ENCODE peak calls at places on chromosomes 12 and 14, in nine cellular contexts. O, T, W, Q, J, A, U, Z and L are unnamed samples. For H3K27me3, the result is how much of the 10 kb centered on the place peaks cover.

GRCh38 chr12:120737557-120738251 is 12.1 kb downstream of the ACADS start:
- DNase-seq in O (no peak), T (no peak), W (no peak), Q (no peak), J (no peak), A (no peak), U (no peak), Z (no peak), L (no peak)

GRCh38 chr12:15735837-15736615 is 53.2 kb downstream of the EPS8 start:
- DNase-seq in O (no peak), T (no peak), W (no peak), Q (no peak), J (no peak), A (no peak), U (no peak), Z (no peak), L (no peak)

GRCh38 chr14:104121142-104121541 is 17.2 kb upstream of the KIF26A start:
- DNase-seq in O (peak), T (no peak), W (no peak), Q (no peak), J (no peak), A (no peak), U (no peak), Z (no peak), L (no peak)

GRCh38 chr14:104131968-104132732 is 6.2 kb upstream of the KIF26A start:
- DNase-seq in O (peak), T (no peak), W (no peak), Q (peak), J (no peak), A (no peak), U (no peak), Z (no peak), L (no peak)

GRCh38 chr12:46371718-46372130 is 849 bp downstream of the SLC38A2 start:
- DNase-seq in O (peak), T (peak), W (peak), Q (peak), J (no peak), A (peak), U (no peak), Z (peak), L (peak)

GRCh38 chr14:86481105-86481504 is 951.2 kb downstream of the FLRT2 start:
- DNase-seq in O (no peak), T (no peak), W (no peak), Q (no peak), J (no peak), A (peak), U (no peak), Z (no peak), L (no peak)

GRCh38 chr12:67442347-67442841 is 173.2 kb downstream of the CAND1 start:
- DNase-seq in O (no peak), T (no peak), W (no peak), Q (peak), J (peak), A (no peak), U (no peak), Z (no peak), L (peak)

GRCh38 chr12:33994857-33995808 is 27.2 kb upstream of the ALG10 start:
- DNase-seq in O (no peak), T (no peak), W (no peak), Q (no peak), J (no peak), A (no peak), U (no peak), Z (no peak), L (no peak)

GRCh38 chr12:26939192-26939832 is 1.0 kb downstream of the FGFR1OP2 start:
- DNase-seq in O (no peak), T (no peak), W (no peak), Q (no peak), J (no peak), A (no peak), U (no peak), Z (no peak), L (peak)

GRCh38 chr12:25102402-25102801 is 92.6 kb downstream of the DNAI7 start:
- DNase-seq in O (no peak), T (no peak), W (no peak), Q (no peak), J (no peak), A (no peak), U (no peak), Z (no peak), L (no peak)

GRCh38 chr12:49626169-49626835 is 2.9 kb downstream of the PRPF40B start:
- DNase-seq in O (no peak), T (no peak), W (no peak), Q (no peak), J (no peak), A (no peak), U (no peak), Z (no peak), L (no peak)

GRCh38 chr12:17928708-17929366 is 161.2 kb downstream of the RERGL start:
- DNase-seq in O (no peak), T (no peak), W (no peak), Q (no peak), J (no peak), A (peak), U (no peak), Z (no peak), L (no peak)

GRCh38 chr14:59897757-59898383 is 22.1 kb upstream of the LRRC9 start:
- DNase-seq in O (no peak), T (peak), W (no peak), Q (no peak), J (peak), A (peak), U (no peak), Z (no peak), L (no peak)

GRCh38 chr12:53941187-53941586 is 2.6 kb downstream of the HOXC13 start:
- DNase-seq in O (no peak), T (no peak), W (no peak), Q (no peak), J (no peak), A (no peak), U (no peak), Z (no peak), L (no peak)
- H3K27me3 ChIP-seq in O (half or more), T (half or more), W (under half), Q (half or more), J (half or more), A (half or more), U (under half), Z (under half), L (under half)

GRCh38 chr14:89988787-89989186 is 33.1 kb downstream of the TDP1 start:
- DNase-seq in O (no peak), T (no peak), W (no peak), Q (no peak), J (no peak), A (no peak), U (no peak), Z (no peak), L (no peak)

GRCh38 chr14:89992273-89992672 is 36.5 kb downstream of the TDP1 start:
- DNase-seq in O (no peak), T (no peak), W (no peak), Q (no peak), J (peak), A (no peak), U (no peak), Z (no peak), L (no peak)

GRCh38 chr14:89986475-89986874 is 30.7 kb downstream of the TDP1 start:
- DNase-seq in O (no peak), T (no peak), W (no peak), Q (no peak), J (no peak), A (no peak), U (no peak), Z (no peak), L (no peak)

GRCh38 chr14:89990623-89991275 is 35.0 kb downstream of the TDP1 start:
- DNase-seq in O (no peak), T (no peak), W (no peak), Q (no peak), J (no peak), A (no peak), U (no peak), Z (no peak), L (no peak)

DNA sequence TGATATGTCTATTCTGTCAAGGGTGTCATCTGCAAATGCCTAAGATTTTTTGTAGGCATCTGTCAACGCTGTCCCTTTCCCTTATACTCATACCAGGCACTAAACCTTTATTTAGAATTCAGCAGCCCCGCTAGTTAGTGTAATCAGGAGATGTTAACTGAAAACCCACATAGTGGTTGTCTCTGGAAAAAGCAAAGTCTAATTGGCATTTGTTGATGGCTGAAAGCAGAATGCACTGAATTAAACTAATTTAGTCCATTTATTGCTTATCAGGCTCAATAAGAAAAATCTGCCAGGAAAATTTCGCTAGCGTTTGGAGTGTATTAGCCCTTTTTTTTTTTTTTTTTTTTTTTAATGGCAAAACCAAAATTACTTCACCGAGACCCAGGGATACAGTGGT is 34.5 kb downstream of the TDP1 start:
- DNase-seq in O (no peak), T (no peak), W (no peak), Q (no peak), J (no peak), A (no peak), U (no peak), Z (no peak), L (no peak)
- H3K27me3 ChIP-seq in O (under half), T (under half), W (under half), Q (under half), J (under half), A (under half), U (under half), Z (under half), L (under half)

GRCh38 chr12:93451423-93452158 is 9.8 kb upstream of the UBE2N start:
- DNase-seq in O (no peak), T (no peak), W (no peak), Q (no peak), J (no peak), A (no peak), U (no peak), Z (no peak), L (no peak)

GRCh38 chr12:93459097-93459496 is 8.2 kb upstream of the MRPL42 start:
- DNase-seq in O (no peak), T (no peak), W (no peak), Q (no peak), J (no peak), A (no peak), U (no peak), Z (no peak), L (no peak)

GRCh38 chr12:93459992-93460391 is 7.3 kb upstream of the MRPL42 start:
- DNase-seq in O (no peak), T (no peak), W (no peak), Q (no peak), J (no peak), A (no peak), U (no peak), Z (no peak), L (no peak)

GRCh38 chr12:93453633-93454032 is 11.9 kb upstream of the UBE2N start:
- DNase-seq in O (no peak), T (no peak), W (no peak), Q (no peak), J (no peak), A (no peak), U (no peak), Z (no peak), L (no peak)

DNA sequence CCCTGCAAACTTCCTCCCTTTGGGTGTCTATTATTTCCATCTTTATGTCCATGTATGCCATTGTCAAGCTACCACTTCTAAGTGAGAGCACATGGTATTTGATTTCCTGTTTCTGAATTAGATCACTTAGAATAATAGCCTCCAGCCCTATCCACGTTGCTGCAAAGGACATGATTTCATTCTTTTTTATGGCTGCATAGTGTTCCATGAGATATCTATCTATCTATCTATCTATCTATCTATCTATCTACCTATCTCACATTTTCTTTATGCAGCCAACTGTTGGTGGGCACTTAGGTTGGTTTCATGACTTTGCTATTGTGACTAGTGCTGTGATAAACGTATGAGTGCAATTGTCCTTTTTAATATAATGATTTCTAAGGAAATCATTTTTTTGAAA is 11.2 kb upstream of the MRPL42 start:
- DNase-seq in O (no peak), T (no peak), W (no peak), Q (no peak), J (no peak), A (no peak), U (no peak), Z (no peak), L (no peak)
- H3K27me3 ChIP-seq in O (under half), T (under half), W (under half), Q (under half), J (under half), A (under half), U (under half), Z (under half), L (under half)

DNA sequence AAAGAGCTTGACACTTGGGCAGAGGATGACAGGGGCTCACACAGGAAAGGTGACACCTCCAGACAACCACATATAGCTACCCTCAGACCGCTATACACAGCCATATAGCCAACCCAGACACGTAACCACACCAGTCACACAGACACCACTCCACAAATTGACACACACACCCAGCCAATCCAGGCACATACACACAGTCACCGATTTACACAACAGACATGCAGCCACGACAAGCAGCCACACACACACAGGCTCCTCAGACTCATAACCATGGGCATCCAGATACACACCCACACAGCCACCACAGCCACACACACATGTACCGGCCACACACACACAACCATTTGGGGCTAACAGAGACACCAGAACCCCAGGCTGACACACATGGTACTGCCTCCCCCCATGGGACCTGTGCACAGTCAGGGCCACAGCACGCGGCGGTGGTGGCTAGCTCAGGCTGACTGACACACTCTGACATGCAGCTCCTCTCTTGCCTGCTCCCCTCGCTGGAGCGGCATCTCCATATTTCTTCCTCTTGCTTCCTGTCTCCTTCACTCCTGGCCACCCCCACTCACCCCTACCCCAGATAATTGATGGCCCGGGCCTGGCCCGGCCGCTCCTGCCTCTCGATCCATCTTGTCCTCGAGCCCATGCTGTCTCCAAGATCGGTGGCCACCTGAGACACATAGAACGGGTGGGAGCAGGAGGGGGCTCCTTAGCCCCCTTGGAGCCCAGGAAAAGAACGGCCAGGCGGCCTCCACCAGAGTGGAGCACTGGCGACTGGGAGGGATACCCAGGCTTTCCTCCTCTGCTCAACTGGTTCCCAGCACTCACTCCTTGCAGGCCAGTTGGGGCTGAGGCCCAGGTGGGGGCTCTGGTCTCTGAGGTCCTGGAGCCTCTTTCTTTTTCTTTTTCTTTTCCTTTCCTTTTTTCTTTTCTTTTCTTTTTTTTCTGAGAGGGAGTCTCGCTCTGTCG is 6.0 kb upstream of the SHMT2 start:
- DNase-seq in O (no peak), T (no peak), W (no peak), Q (no peak), J (no peak), A (no peak), U (no peak), Z (no peak), L (peak)
- H3K27me3 ChIP-seq in O (half or more), T (half or more), W (under half), Q (under half), J (half or more), A (half or more), U (under half), Z (under half), L (under half)

DNA sequence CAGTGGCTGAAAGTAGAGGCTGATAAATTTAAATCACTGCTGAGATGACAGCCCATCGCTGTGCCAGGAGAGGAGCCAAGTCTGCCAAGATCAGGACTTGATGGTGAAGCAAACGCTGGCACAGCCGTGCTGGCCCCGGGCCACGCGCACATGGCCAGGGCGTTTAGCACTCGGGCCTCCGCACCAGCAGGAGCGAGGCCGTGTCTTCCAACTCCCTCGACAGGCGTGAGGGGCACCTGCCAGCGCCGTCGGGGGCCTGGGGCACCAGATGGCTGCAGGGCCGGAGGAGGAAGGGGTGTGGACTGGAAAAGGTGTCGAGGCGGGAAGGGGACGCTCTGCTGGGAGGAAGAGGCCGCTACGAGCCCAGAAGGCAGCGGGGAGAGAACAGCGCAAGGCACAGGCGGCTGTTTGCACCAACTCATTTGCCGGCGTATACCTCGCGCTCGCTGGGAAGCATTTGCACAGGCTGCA is 29.6 kb downstream of the RIMBP2 start:
- DNase-seq in O (no peak), T (no peak), W (no peak), Q (no peak), J (no peak), A (no peak), U (no peak), Z (no peak), L (no peak)
- H3K27me3 ChIP-seq in O (under half), T (under half), W (under half), Q (under half), J (under half), A (under half), U (under half), Z (under half), L (under half)

GRCh38 chr12:55636853-55637252 is at the start of gene OR10P1:
- DNase-seq in O (no peak), T (no peak), W (no peak), Q (no peak), J (no peak), A (no peak), U (no peak), Z (no peak), L (no peak)
- H3K27me3 ChIP-seq in O (under half), T (under half), W (under half), Q (under half), J (under half), A (under half), U (under half), Z (under half), L (under half)

GRCh38 chr14:76194327-76194726 is 42.6 kb downstream of the GPATCH2L start:
- DNase-seq in O (no peak), T (no peak), W (no peak), Q (no peak), J (no peak), A (no peak), U (peak), Z (no peak), L (no peak)
- H3K27me3 ChIP-seq in O (under half), T (under half), W (under half), Q (under half), J (under half), A (under half), U (under half), Z (under half), L (under half)

DNA sequence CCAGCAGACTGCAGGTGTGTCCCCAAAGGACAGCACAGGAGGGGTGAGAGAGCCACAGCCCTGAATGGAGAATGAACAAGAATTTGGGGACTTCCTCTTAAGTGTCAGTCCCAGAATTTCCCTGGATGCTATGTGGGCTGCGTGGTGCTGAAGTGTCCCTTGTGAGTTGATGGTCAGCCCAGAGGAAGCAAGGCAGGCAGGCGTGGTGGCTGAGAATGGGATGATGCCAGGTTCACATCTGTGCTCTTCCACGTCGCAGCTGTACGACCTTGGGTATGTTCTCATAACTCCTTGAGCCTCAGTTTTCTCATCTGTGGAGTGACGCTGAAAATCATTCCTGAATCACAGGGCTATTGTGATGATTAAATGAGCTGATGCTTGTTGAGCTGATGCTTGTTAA is 62.1 kb upstream of the GPATCH2L start:
- DNase-seq in O (no peak), T (no peak), W (no peak), Q (no peak), J (no peak), A (no peak), U (no peak), Z (no peak), L (no peak)
- H3K27me3 ChIP-seq in O (under half), T (under half), W (under half), Q (under half), J (under half), A (under half), U (under half), Z (under half), L (under half)

GRCh38 chr12:130090564-130090963 is 71.7 kb upstream of the FZD10 start:
- DNase-seq in O (no peak), T (no peak), W (no peak), Q (no peak), J (no peak), A (no peak), U (no peak), Z (no peak), L (no peak)
- H3K27me3 ChIP-seq in O (under half), T (under half), W (under half), Q (under half), J (under half), A (under half), U (under half), Z (under half), L (under half)

GRCh38 chr14:52251724-52252123 is 15.8 kb upstream of the PTGDR start:
- DNase-seq in O (no peak), T (no peak), W (no peak), Q (no peak), J (no peak), A (no peak), U (no peak), Z (no peak), L (no peak)

GRCh38 chr14:52254086-52254485 is 13.4 kb upstream of the PTGDR start:
- DNase-seq in O (no peak), T (no peak), W (no peak), Q (no peak), J (no peak), A (no peak), U (no peak), Z (no peak), L (peak)

GRCh38 chr14:52248057-52248456 is 19.4 kb upstream of the PTGDR start:
- DNase-seq in O (no peak), T (no peak), W (no peak), Q (no peak), J (no peak), A (no peak), U (no peak), Z (no peak), L (no peak)

GRCh38 chr14:52258783-52259182 is 8.7 kb upstream of the PTGDR start:
- DNase-seq in O (no peak), T (no peak), W (no peak), Q (no peak), J (no peak), A (no peak), U (no peak), Z (no peak), L (no peak)

DNA sequence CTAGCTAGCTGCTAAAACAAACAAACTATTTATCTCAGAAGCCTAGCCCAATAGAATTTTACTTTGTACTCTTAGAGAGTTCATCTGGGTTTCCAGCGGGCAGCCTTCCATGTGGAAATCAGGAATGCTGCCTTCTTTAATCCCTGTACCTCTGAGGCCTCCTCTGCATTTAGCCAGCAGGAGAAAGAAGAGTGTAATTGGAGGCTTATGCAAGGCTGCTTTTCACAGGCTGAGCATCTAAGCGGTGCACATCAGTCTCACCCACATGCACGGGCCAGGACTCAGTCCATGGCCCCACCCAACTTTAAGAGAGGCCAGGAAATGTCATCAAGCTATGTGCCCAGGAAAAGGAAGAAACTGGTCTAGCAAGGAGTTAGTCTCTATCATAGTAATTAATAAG is 14.0 kb upstream of the PTGDR start:
- DNase-seq in O (no peak), T (no peak), W (no peak), Q (no peak), J (no peak), A (peak), U (no peak), Z (no peak), L (peak)
- H3K27me3 ChIP-seq in O (under half), T (under half), W (under half), Q (under half), J (under half), A (under half), U (under half), Z (under half), L (under half)